ENCODE peak calls at places on chromosomes 6 and 20, in four cellular contexts. C is hepatocyte, V is uterus, X is BJ. G is an unnamed sample.

GRCh38 chr20:48019940-48020339 is 234.7 kb upstream of the SULF2 start:
- DNase-seq in C (no peak), V (no peak), X (no peak), G (no peak)

GRCh38 chr6:41199427-41200246 is 1.3 kb downstream of the TREML2 start:
- DNase-seq in C (no peak), V (no peak), X (no peak), G (no peak)

GRCh38 chr20:31720486-31721407 is 1.9 kb downstream of the BCL2L1 start:
- DNase-seq in C (peak; percentile 78), V (no peak), X (no peak), G (peak; percentile 22)

GRCh38 chr20:46025376-46025783 is 3.6 kb upstream of the SLC12A5 start:
- DNase-seq in C (no peak), V (no peak), X (no peak), G (no peak)

GRCh38 chr20:45963059-45964011 is 8.7 kb downstream of the ZNF335 start:
- DNase-seq in C (peak; percentile 71), V (no peak), X (no peak), G (peak; percentile 49)

GRCh38 chr6:165178056-165178455 is 131.3 kb downstream of the C6orf118 start:
- DNase-seq in C (no peak), V (no peak), X (no peak), G (peak; percentile 94)

GRCh38 chr6:163241668-163242067 is 172.8 kb upstream of the QKI start:
- DNase-seq in C (no peak), V (no peak), X (no peak), G (no peak)

GRCh38 chr6:8707956-8708772 is 272.8 kb upstream of the SLC35B3 start:
- DNase-seq in C (peak; percentile 65), V (no peak), X (peak; percentile 1), G (peak; percentile 64)

GRCh38 chr20:20253039-20253743 is 114.7 kb upstream of the INSM1 start:
- DNase-seq in C (no peak), V (no peak), X (no peak), G (no peak)

DNA sequence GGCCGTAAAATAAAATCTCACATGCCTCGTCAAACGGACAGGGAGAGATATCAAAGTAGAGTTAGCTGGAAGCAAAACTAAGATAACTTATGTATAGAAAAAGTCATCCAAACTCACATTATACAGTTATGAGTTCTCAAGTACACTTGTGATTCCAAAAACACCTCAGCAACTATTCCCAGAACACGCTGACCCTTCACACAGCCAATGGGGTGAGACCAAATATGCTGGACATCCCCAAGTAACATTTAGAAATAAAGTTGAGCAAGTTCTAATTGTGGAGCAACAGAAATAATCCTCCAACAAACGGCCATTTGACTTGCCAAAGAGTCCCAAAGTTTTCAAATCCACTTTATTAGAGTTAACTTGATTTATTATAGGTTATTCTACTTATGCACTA is 52.4 kb downstream of the LY86 start:
- DNase-seq in C (no peak), V (peak; percentile 68), X (no peak), G (no peak)
- H3K4me3 ChIP-seq in C (no peak overlapping the region), V (no peak overlapping the region), X (no peak overlapping the region), G (no peak overlapping the region)

GRCh38 chr6:56516003-56516402 is 126.7 kb downstream of the DST start:
- DNase-seq in C (no peak), V (no peak), X (no peak), G (no peak)

GRCh38 chr6:56515081-56515905 is 127.4 kb downstream of the DST start:
- DNase-seq in C (no peak), V (no peak), X (no peak), G (no peak)

GRCh38 chr6:56518995-56519767 is 123.5 kb downstream of the DST start:
- DNase-seq in C (no peak), V (no peak), X (no peak), G (no peak)

GRCh38 chr6:56514395-56514794 is 128.3 kb downstream of the DST start:
- DNase-seq in C (peak; percentile 27), V (peak; percentile 51), X (no peak), G (no peak)

GRCh38 chr6:56517155-56517745 is 125.4 kb downstream of the DST start:
- DNase-seq in C (no peak), V (no peak), X (peak; percentile 74), G (no peak)
- TF ChIP-seq CTCF in C (no peak), V (no peak), X (no peak), G (no peak)

DNA sequence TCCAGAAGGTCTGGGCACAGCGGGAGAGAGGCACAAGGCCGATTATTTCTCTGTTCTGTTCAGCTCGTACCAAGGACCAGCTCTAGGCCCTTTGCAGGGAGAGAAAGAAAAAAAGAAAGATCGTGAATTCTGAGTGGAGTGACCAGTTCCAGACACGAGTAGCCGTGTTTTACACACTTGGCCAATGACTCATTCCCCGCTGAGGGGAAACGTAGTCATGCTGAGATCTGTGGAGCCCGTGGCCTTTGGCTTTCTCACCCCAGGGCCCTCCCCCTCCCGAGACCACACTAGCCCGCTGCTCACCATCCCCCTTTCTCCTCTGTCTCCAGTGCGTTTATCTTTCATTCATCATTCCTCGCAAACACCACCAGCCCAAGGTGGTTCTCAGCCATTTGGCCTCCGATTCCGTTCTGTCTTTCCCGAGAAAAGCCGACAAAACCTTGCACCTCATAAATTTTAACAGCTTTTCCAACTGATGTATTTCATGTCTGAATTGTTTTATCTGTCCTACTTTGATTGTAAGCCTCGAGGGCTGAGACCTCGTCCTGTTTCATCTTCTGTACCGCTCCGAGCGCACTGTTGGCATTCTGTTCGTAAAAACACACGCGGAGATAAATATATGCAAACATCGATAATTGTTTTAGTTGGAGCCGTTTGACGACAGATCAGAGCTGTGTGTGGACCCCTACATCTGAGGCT is 336.4 kb downstream of the CDH4 start:
- DNase-seq in C (no peak), V (no peak), X (peak; percentile 10), G (no peak)
- H3K27me3 ChIP-seq in C (no peaks in the 10 kb centered on the region), V (no peaks in the 10 kb centered on the region), X (no peaks in the 10 kb centered on the region), G (no peaks in the 10 kb centered on the region)

DNA sequence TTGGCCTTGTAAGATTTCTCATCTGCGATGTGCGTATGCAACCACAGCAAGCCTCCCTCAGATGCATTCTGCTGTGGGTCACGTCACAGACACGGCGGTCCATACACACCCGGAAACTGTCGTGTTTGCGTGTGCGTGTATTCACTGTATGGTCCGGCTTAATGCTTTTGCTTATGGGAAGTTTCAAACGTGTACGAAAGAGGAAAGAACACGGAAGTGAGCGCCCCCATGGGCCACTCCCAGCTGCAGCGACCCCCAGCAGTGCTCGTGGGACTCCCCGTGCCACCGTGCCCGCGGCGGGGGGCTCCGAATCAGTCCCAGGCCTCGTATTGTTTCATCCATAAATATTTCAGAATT is 10.2 kb downstream of the DLL1 start:
- DNase-seq in C (no peak), V (no peak), X (no peak), G (no peak)
- H3K4me3 ChIP-seq in C (no peak overlapping the region), V (peak overlapping the region; percentile 22), X (peak overlapping the region; percentile 17), G (peak overlapping the region; percentile 8)

GRCh38 chr6:28978959-28979561 is 26.1 kb downstream of the ZNF311 start:
- DNase-seq in C (no peak), V (no peak), X (no peak), G (no peak)

GRCh38 chr6:28976677-28977076 is 28.4 kb downstream of the ZNF311 start:
- DNase-seq in C (no peak), V (no peak), X (no peak), G (no peak)

GRCh38 chr6:28978137-28978491 is 27.0 kb downstream of the ZNF311 start:
- DNase-seq in C (no peak), V (no peak), X (no peak), G (no peak)

GRCh38 chr6:28977351-28978136 is 27.6 kb downstream of the ZNF311 start:
- DNase-seq in C (peak; percentile 19), V (no peak), X (no peak), G (peak; percentile 68)

GRCh38 chr6:28974505-28974904 is 30.6 kb downstream of the ZNF311 start:
- DNase-seq in C (no peak), V (no peak), X (no peak), G (no peak)
- TF ChIP-seq CTCF in C (no peak), V (no peak), X (no peak), G (no peak)

GRCh38 chr6:117264487-117265424 is 602 bp upstream of the VGLL2 start:
- DNase-seq in C (peak; percentile 19), V (no peak), X (no peak), G (no peak)

GRCh38 chr6:117266267-117266797 is 974 bp downstream of the VGLL2 start:
- DNase-seq in C (no peak), V (no peak), X (no peak), G (no peak)

GRCh38 chr6:117265425-117266266 is at the start of gene VGLL2:
- DNase-seq in C (peak; percentile 74), V (no peak), X (no peak), G (no peak)

GRCh38 chr6:117267766-117268534 is 2.6 kb downstream of the VGLL2 start:
- DNase-seq in C (no peak), V (no peak), X (no peak), G (no peak)

GRCh38 chr6:117266948-117267347 is 1.6 kb downstream of the VGLL2 start:
- DNase-seq in C (no peak), V (no peak), X (no peak), G (no peak)
- H3K27me3 ChIP-seq in C (peaks cover 94% of the 10 kb centered on the region), V (no peaks in the 10 kb centered on the region), X (peaks cover 68% of the 10 kb centered on the region), G (peaks cover 69% of the 10 kb centered on the region)

GRCh38 chr6:26611599-26611998 is 14.8 kb downstream of the ABT1 start:
- DNase-seq in C (no peak), V (no peak), X (no peak), G (no peak)

GRCh38 chr6:26609463-26609862 is 12.7 kb downstream of the ABT1 start:
- DNase-seq in C (no peak), V (no peak), X (no peak), G (no peak)

GRCh38 chr6:26604026-26604425 is 7.3 kb downstream of the ABT1 start:
- DNase-seq in C (no peak), V (no peak), X (no peak), G (no peak)

GRCh38 chr6:26604797-26605196 is 8.0 kb downstream of the ABT1 start:
- DNase-seq in C (no peak), V (no peak), X (no peak), G (peak; percentile 4)

DNA sequence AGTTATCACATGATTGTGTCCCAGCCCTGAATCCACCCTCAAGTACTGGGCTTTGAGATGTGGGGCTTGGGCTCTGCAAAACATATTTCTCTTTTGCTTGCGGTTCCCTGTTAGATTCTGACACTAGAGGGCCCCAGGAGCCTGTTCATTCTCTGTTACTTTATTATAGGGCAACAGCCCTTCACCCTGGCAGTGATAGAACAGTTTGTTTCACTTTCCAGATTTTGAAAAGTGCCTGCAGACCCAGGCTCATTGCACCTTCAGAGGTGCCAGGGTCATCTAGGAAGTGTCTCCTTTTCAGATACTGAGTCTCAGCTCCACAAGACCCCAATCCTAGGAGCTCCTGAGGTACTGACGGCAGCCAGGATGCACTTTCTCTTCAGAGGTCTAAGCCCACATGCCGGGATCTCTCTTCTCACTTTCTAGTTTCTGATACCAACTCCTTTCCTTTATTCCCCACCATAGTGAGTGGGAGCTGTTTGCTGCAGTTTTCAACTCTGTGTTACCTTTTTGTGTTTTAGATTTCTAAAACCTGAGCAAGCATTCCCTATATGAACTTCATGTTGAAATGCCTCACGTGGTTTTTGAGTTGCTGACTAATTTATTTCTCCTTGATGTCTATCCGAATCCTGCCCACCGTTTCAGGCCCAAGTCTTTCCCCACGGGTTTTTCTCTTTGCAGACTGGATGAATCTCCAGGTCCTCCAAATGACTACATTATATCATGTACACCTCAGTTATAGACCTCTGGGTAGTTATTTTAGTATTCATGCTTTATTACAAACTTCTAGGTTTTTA is 10.9 kb downstream of the ABT1 start:
- DNase-seq in C (peak; percentile 79), V (no peak), X (no peak), G (peak; percentile 50)
- H3K4me3 ChIP-seq in C (no peak overlapping the region), V (peak overlapping the region; percentile 4), X (no peak overlapping the region), G (no peak overlapping the region)

G was measured in bronchial epithelial cell.